ENCODE peak calls at places on chromosomes 11 and 22, in five cellular contexts. One of them, this sample, is unnamed.

GRCh38 chr22:24039046-24039445 is 27.9 kb downstream of the CABIN1 start:
- DNase-seq in fibroblast of the conjunctiva: no peak
- DNase-seq in adipocyte: peak; percentile 11
- DNase-seq in glutamatergic neuron: no peak
- DNase-seq in T-helper 9 cell: no peak
- DNase-seq in this sample: no peak

GRCh38 chr11:88231894-88232482 is 56.7 kb upstream of the RAB38 start:
- DNase-seq in glutamatergic neuron: no peak
- DNase-seq in T-helper 9 cell: no peak
- DNase-seq in adipocyte: peak; percentile 73
- DNase-seq in fibroblast of the conjunctiva: peak; percentile 24
- DNase-seq in this sample: no peak

GRCh38 chr22:37808294-37808657 is 542 bp downstream of the GCAT start:
- DNase-seq in T-helper 9 cell: no peak
- DNase-seq in fibroblast of the conjunctiva: no peak
- DNase-seq in adipocyte: peak; percentile 52
- DNase-seq in glutamatergic neuron: no peak
- DNase-seq in this sample: no peak

GRCh38 chr11:19995131-19995530 is 165.1 kb downstream of the DBX1 start:
- DNase-seq in T-helper 9 cell: no peak
- DNase-seq in glutamatergic neuron: no peak
- DNase-seq in fibroblast of the conjunctiva: peak; percentile 65
- DNase-seq in adipocyte: peak; percentile 88
- DNase-seq in this sample: no peak

GRCh38 chr11:829946-830294 is 2.2 kb downstream of the CRACR2B start:
- DNase-seq in glutamatergic neuron: no peak
- DNase-seq in adipocyte: no peak
- DNase-seq in T-helper 9 cell: no peak
- DNase-seq in fibroblast of the conjunctiva: no peak
- DNase-seq in this sample: no peak

GRCh38 chr22:37846433-37846832 is 2.3 kb upstream of the ANKRD54 start:
- DNase-seq in T-helper 9 cell: no peak
- DNase-seq in adipocyte: no peak
- DNase-seq in glutamatergic neuron: no peak
- DNase-seq in fibroblast of the conjunctiva: no peak
- DNase-seq in this sample: no peak

GRCh38 chr11:83079820-83080219 is 8.1 kb upstream of the RAB30 start:
- DNase-seq in fibroblast of the conjunctiva: no peak
- DNase-seq in glutamatergic neuron: no peak
- DNase-seq in adipocyte: no peak
- DNase-seq in T-helper 9 cell: no peak
- DNase-seq in this sample: no peak

GRCh38 chr11:8833568-8834275 is 77.3 kb upstream of the AKIP1 start:
- DNase-seq in T-helper 9 cell: no peak
- DNase-seq in fibroblast of the conjunctiva: no peak
- DNase-seq in glutamatergic neuron: no peak
- DNase-seq in adipocyte: peak; percentile 50
- DNase-seq in this sample: no peak

GRCh38 chr11:4531666-4532065 is 13.3 kb upstream of the OR52M1 start:
- DNase-seq in adipocyte: no peak
- DNase-seq in T-helper 9 cell: no peak
- DNase-seq in fibroblast of the conjunctiva: no peak
- DNase-seq in glutamatergic neuron: no peak
- DNase-seq in this sample: no peak

This sample was measured in Ammon's horn.